ENCODE peak calls at places on chromosomes 13 and 19, in nine cellular contexts. B is heart right ventricle, C is GM23338, U is left ventricle myocardium inferior, X is cardiac muscle cell, W is upper lobe of right lung, Q is PC-3, O is A549, H is H1. R is an unnamed sample.

GRCh38 chr13:40564342-40564997 is 102.0 kb downstream of the FOXO1 start:
- DNase-seq in B (no peak), C (no peak), U (no peak), X (peak), W (no peak), Q (no peak), O (no peak), H (no peak), R (no peak)

GRCh38 chr13:47178090-47178950 is 281.5 kb upstream of the HTR2A start:
- DNase-seq in B (no peak), C (no peak), U (no peak), X (no peak), W (no peak), Q (no peak), O (no peak), H (no peak), R (no peak)

GRCh38 chr13:95641961-95642621 is 2.4 kb downstream of the DZIP1 start:
- DNase-seq in B (no peak), C (peak), U (peak), X (peak), W (peak), Q (no peak), O (no peak), H (peak), R (peak)

GRCh38 chr13:43963726-43964125 is 84.0 kb downstream of the LACC1 start:
- DNase-seq in B (no peak), C (peak), U (no peak), X (no peak), W (no peak), Q (peak), O (no peak), H (no peak), R (no peak)

GRCh38 chr19:56333506-56333905 is 18.9 kb upstream of the ZSCAN5A start:
- DNase-seq in B (peak), C (peak), U (no peak), X (peak), W (no peak), Q (peak), O (peak), H (peak), R (peak)

GRCh38 chr13:110405597-110406450 is 98.7 kb downstream of the COL4A2 start:
- DNase-seq in B (no peak), C (no peak), U (no peak), X (no peak), W (no peak), Q (no peak), O (no peak), H (no peak), R (no peak)

GRCh38 chr13:49219647-49220034 is 497 bp upstream of the MLNR start:
- DNase-seq in B (no peak), C (no peak), U (no peak), X (no peak), W (no peak), Q (no peak), O (no peak), H (no peak), R (no peak)

GRCh38 chr19:1411255-1412191 is 4.1 kb downstream of the DAZAP1 start:
- DNase-seq in B (peak), C (no peak), U (peak), X (peak), W (no peak), Q (no peak), O (no peak), H (no peak), R (no peak)

GRCh38 chr19:13727798-13728197 is 36.5 kb upstream of the MRI1 start:
- DNase-seq in B (peak), C (no peak), U (no peak), X (peak), W (no peak), Q (no peak), O (no peak), H (no peak), R (no peak)

GRCh38 chr19:32336259-32337111 is 8.9 kb upstream of the ZNF507 start:
- DNase-seq in B (no peak), C (no peak), U (peak), X (peak), W (no peak), Q (peak), O (no peak), H (no peak), R (no peak)

GRCh38 chr13:38630780-38631179 is 56.1 kb upstream of the FREM2 start:
- DNase-seq in B (no peak), C (no peak), U (no peak), X (peak), W (no peak), Q (no peak), O (no peak), H (no peak), R (no peak)

GRCh38 chr13:45456196-45456972 is 8.4 kb upstream of the COG3 start:
- DNase-seq in B (no peak), C (no peak), U (no peak), X (peak), W (no peak), Q (peak), O (no peak), H (no peak), R (no peak)

GRCh38 chr19:40576181-40576584 is 490 bp upstream of the SHKBP1 start:
- DNase-seq in B (no peak), C (peak), U (no peak), X (no peak), W (no peak), Q (no peak), O (no peak), H (peak), R (no peak)

GRCh38 chr13:97068964-97069815 is 74.9 kb upstream of the OXGR1 start:
- DNase-seq in B (no peak), C (no peak), U (no peak), X (no peak), W (no peak), Q (no peak), O (no peak), H (no peak), R (no peak)

GRCh38 chr19:926595-927043 is 784 bp downstream of the ARID3A start:
- DNase-seq in B (peak), C (peak), U (peak), X (peak), W (peak), Q (peak), O (no peak), H (no peak), R (peak)

GRCh38 chr13:97005631-97006262 is 11.5 kb upstream of the OXGR1 start:
- DNase-seq in B (no peak), C (no peak), U (no peak), X (peak), W (no peak), Q (peak), O (no peak), H (no peak), R (no peak)

GRCh38 chr13:94683426-94683825 is 28.9 kb downstream of the SOX21 start:
- DNase-seq in B (no peak), C (peak), U (no peak), X (no peak), W (no peak), Q (no peak), O (no peak), H (no peak), R (no peak)

GRCh38 chr19:51514866-51515481 is 13.4 kb upstream of the SIGLEC12 start:
- DNase-seq in B (no peak), C (peak), U (no peak), X (peak), W (no peak), Q (peak), O (peak), H (no peak), R (peak)

GRCh38 chr19:46919324-46919723 is 58.5 kb downstream of the ARHGAP35 start:
- DNase-seq in B (no peak), C (no peak), U (no peak), X (no peak), W (no peak), Q (peak), O (no peak), H (no peak), R (no peak)

GRCh38 chr13:51005566-51005965 is 96.0 kb downstream of the RNASEH2B start:
- DNase-seq in B (no peak), C (no peak), U (no peak), X (no peak), W (no peak), Q (no peak), O (no peak), H (no peak), R (no peak)

GRCh38 chr19:33622809-33623511 is 1.2 kb downstream of the CHST8 start:
- DNase-seq in B (no peak), C (peak), U (no peak), X (no peak), W (no peak), Q (no peak), O (no peak), H (no peak), R (no peak)

GRCh38 chr19:28414748-28415147 is 798.2 kb downstream of the UQCRFS1 start:
- DNase-seq in B (no peak), C (no peak), U (no peak), X (no peak), W (no peak), Q (no peak), O (no peak), H (no peak), R (no peak)

GRCh38 chr13:113083022-113083373 is 22.6 kb upstream of the F7 start:
- DNase-seq in B (no peak), C (no peak), U (no peak), X (no peak), W (no peak), Q (no peak), O (no peak), H (no peak), R (no peak)

GRCh38 chr19:42032428-42032827 is 37.6 kb downstream of the GRIK5 start:
- DNase-seq in B (no peak), C (peak), U (no peak), X (peak), W (no peak), Q (peak), O (no peak), H (peak), R (peak)

GRCh38 chr13:73000027-73000674 is 58.7 kb upstream of the KLF5 start:
- DNase-seq in B (no peak), C (no peak), U (no peak), X (peak), W (no peak), Q (peak), O (no peak), H (no peak), R (peak)

GRCh38 chr13:30601836-30602235 is 15.9 kb upstream of the USPL1 start:
- DNase-seq in B (no peak), C (no peak), U (no peak), X (no peak), W (no peak), Q (no peak), O (no peak), H (no peak), R (no peak)

GRCh38 chr13:45500492-45501174 is 35.9 kb downstream of the COG3 start:
- DNase-seq in B (no peak), C (no peak), U (no peak), X (peak), W (no peak), Q (peak), O (no peak), H (no peak), R (no peak)

GRCh38 chr19:20039203-20039723 is at the start of gene ZNF682:
- DNase-seq in B (peak), C (peak), U (peak), X (peak), W (peak), Q (peak), O (no peak), H (peak), R (peak)

GRCh38 chr13:29956771-29957170 is 106.4 kb upstream of the UBL3 start:
- DNase-seq in B (no peak), C (no peak), U (no peak), X (no peak), W (no peak), Q (no peak), O (no peak), H (no peak), R (no peak)

GRCh38 chr13:113551081-113552000 is 33.2 kb upstream of the TFDP1 start:
- DNase-seq in B (no peak), C (no peak), U (no peak), X (no peak), W (peak), Q (no peak), O (no peak), H (peak), R (no peak)

GRCh38 chr13:49400755-49401659 is 42.9 kb downstream of the CAB39L start:
- DNase-seq in B (peak), C (peak), U (no peak), X (peak), W (no peak), Q (peak), O (no peak), H (no peak), R (peak)

GRCh38 chr13:24500977-24501376 is 11.6 kb downstream of the PARP4 start:
- DNase-seq in B (no peak), C (no peak), U (no peak), X (peak), W (no peak), Q (peak), O (no peak), H (no peak), R (peak)

GRCh38 chr19:19655641-19656343 is 7.7 kb downstream of the ATP13A1 start:
- DNase-seq in B (no peak), C (no peak), U (no peak), X (no peak), W (no peak), Q (no peak), O (no peak), H (no peak), R (no peak)

GRCh38 chr19:48290923-48291700 is 21.2 kb downstream of the ZNF114 start:
- DNase-seq in B (peak), C (peak), U (peak), X (peak), W (peak), Q (peak), O (peak), H (peak), R (peak)

GRCh38 chr19:52007436-52007804 is 591 bp downstream of the ZNF615 start:
- DNase-seq in B (no peak), C (peak), U (no peak), X (peak), W (no peak), Q (no peak), O (no peak), H (no peak), R (no peak)

GRCh38 chr13:24187185-24187584 is 26.7 kb downstream of the SPATA13 start:
- DNase-seq in B (no peak), C (no peak), U (no peak), X (peak), W (no peak), Q (peak), O (no peak), H (no peak), R (no peak)

GRCh38 chr13:110125157-110125556 is 181.8 kb downstream of the COL4A1 start:
- DNase-seq in B (no peak), C (no peak), U (no peak), X (no peak), W (no peak), Q (no peak), O (no peak), H (no peak), R (no peak)

GRCh38 chr13:77016888-77017623 is 9.9 kb downstream of the FBXL3 start:
- DNase-seq in B (no peak), C (peak), U (no peak), X (no peak), W (no peak), Q (no peak), O (no peak), H (no peak), R (no peak)

GRCh38 chr13:77014906-77015685 is 11.9 kb downstream of the FBXL3 start:
- DNase-seq in B (no peak), C (no peak), U (no peak), X (no peak), W (no peak), Q (no peak), O (no peak), H (no peak), R (no peak)

GRCh38 chr13:77013853-77014542 is 13.0 kb downstream of the FBXL3 start:
- DNase-seq in B (no peak), C (no peak), U (no peak), X (no peak), W (no peak), Q (no peak), O (no peak), H (no peak), R (no peak)

GRCh38 chr13:77019756-77020155 is 7.2 kb downstream of the FBXL3 start:
- DNase-seq in B (no peak), C (no peak), U (no peak), X (no peak), W (no peak), Q (no peak), O (no peak), H (no peak), R (peak)

GRCh38 chr13:77016241-77016812 is 10.6 kb downstream of the FBXL3 start:
- DNase-seq in B (no peak), C (no peak), U (no peak), X (peak), W (no peak), Q (no peak), O (no peak), H (no peak), R (peak)
- H3K27ac ChIP-seq in B (peak), C (no peak), U (peak), X (no peak), W (no peak), Q (no peak), O (no peak), H (no peak), R (peak)

DNA sequence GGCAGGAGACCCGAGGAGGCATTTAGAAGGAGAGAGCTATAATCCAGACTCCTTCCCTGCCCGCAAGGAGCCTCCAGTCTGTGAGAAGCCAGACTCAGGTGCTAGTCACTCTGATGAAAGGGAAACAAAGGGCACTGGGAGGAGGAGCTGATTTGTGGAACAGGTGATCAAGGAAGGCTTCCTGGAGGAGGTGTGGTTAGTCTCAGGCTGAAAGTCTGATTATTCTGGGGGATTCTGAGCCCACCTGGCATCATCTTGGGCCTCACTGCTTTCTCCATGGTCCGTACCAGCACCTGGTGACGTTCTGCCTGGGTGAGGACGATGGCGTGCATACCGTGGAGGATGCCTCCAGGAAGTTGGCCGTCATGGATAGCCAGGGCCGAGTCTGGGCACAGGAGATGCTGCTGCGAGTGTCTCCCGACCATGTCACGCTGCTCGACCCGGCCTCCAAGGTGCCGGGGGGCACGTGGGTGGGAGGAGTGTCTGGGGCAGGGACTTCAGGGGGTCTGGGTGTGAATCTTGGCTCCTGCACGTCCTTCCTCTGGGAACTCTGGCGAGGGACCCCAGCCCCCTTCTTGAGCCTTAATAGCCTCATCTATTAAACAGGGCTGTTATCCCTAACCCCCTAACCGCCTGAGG is 3.9 kb downstream of the EPS8L1 start:
- DNase-seq in B (no peak), C (no peak), U (no peak), X (no peak), W (no peak), Q (no peak), O (no peak), H (no peak), R (no peak)
- H3K4me3 ChIP-seq in B (no peak), C (peak), U (no peak), X (no peak), W (no peak), Q (no peak), O (peak), H (peak), R (no peak)

GRCh38 chr19:17832443-17833208 is 11.3 kb upstream of the INSL3 start:
- DNase-seq in B (no peak), C (no peak), U (no peak), X (no peak), W (no peak), Q (no peak), O (no peak), H (no peak), R (no peak)
- H3K27ac ChIP-seq in B (no peak), C (no peak), U (no peak), X (no peak), W (no peak), Q (no peak), O (no peak), H (no peak), R (no peak)

GRCh38 chr19:10227215-10227971 is 3.7 kb downstream of the S1PR2 start:
- DNase-seq in B (no peak), C (peak), U (peak), X (peak), W (peak), Q (no peak), O (no peak), H (no peak), R (no peak)

GRCh38 chr19:10224337-10224736 is 6.8 kb downstream of the S1PR2 start:
- DNase-seq in B (no peak), C (no peak), U (no peak), X (no peak), W (no peak), Q (no peak), O (no peak), H (no peak), R (no peak)

GRCh38 chr19:10226021-10226375 is 5.1 kb downstream of the S1PR2 start:
- DNase-seq in B (no peak), C (no peak), U (peak), X (no peak), W (no peak), Q (no peak), O (no peak), H (no peak), R (no peak)

GRCh38 chr19:10228393-10228792 is 2.7 kb downstream of the S1PR2 start:
- DNase-seq in B (no peak), C (no peak), U (no peak), X (no peak), W (no peak), Q (no peak), O (no peak), H (no peak), R (no peak)

GRCh38 chr19:10226376-10227214 is 4.5 kb downstream of the S1PR2 start:
- DNase-seq in B (peak), C (no peak), U (peak), X (peak), W (peak), Q (no peak), O (no peak), H (no peak), R (no peak)
- H3K4me3 ChIP-seq in B (peak), C (no peak), U (peak), X (no peak), W (no peak), Q (no peak), O (no peak), H (no peak), R (no peak)

R was measured in small intestine.